ENCODE peak calls at places on chromosome 21, in nine cellular contexts. R is iPS DF 6.9; P is effector memory CD4-positive, alpha-beta T cell; E is CD8-positive, alpha-beta memory T cell; B is IMR-90; D is H9; J is upper lobe of right lung; G is colonic mucosa; T is foreskin keratinocyte. U is an unnamed sample.

GRCh38 chr21:34968414-34969333 is 80.4 kb downstream of the RUNX1 start:
- DNase-seq in B (no peak), P (no peak), E (no peak), D (no peak), G (no peak), R (no peak), J (no peak), T (no peak), U (no peak)

GRCh38 chr21:29613021-29613420 is 314.3 kb downstream of the BACH1 start:
- DNase-seq in B (peak; percentile 10), R (no peak), J (no peak), G (no peak), P (no peak), D (no peak), E (no peak), T (no peak), U (no peak)

GRCh38 chr21:36710729-36711048 is 11.8 kb downstream of the SIM2 start:
- DNase-seq in D (no peak), T (no peak), P (no peak), B (no peak), E (peak; percentile 8), G (no peak), J (peak; percentile 62), R (no peak), U (no peak)

GRCh38 chr21:35168702-35169101 is 119.6 kb upstream of the RUNX1 start:
- DNase-seq in E (no peak), T (no peak), G (no peak), J (no peak), P (no peak), B (no peak), R (no peak), D (no peak), U (no peak)

GRCh38 chr21:28485301-28486022 is 507.2 kb downstream of the LTN1 start:
- DNase-seq in R (no peak), T (no peak), G (no peak), J (no peak), D (no peak), P (no peak), B (peak; percentile 80), E (no peak), U (peak; percentile 2)

GRCh38 chr21:35377505-35378090 is 328.5 kb upstream of the RUNX1 start:
- DNase-seq in G (no peak), J (no peak), P (no peak), D (no peak), T (no peak), E (no peak), R (no peak), B (no peak), U (no peak)

GRCh38 chr21:29104239-29104708 is 26.2 kb upstream of the MAP3K7CL start:
- DNase-seq in G (no peak), P (no peak), B (peak; percentile 30), R (no peak), J (no peak), E (no peak), D (no peak), T (no peak), U (no peak)

GRCh38 chr21:19490481-19490880 is 1086.9 kb upstream of the TMPRSS15 start:
- DNase-seq in R (no peak), E (no peak), B (no peak), J (no peak), G (no peak), T (no peak), D (no peak), P (no peak), U (no peak)

GRCh38 chr21:31509108-31510017 is 150.1 kb upstream of the SOD1 start:
- DNase-seq in T (peak; percentile 64), P (peak; percentile 16), G (peak; percentile 47), B (no peak), R (peak; percentile 37), J (no peak), D (peak; percentile 78), E (peak; percentile 61), U (no peak)

GRCh38 chr21:15003463-15004135 is 61.2 kb downstream of the NRIP1 start:
- DNase-seq in R (no peak), J (no peak), B (no peak), P (no peak), G (no peak), D (no peak), T (no peak), E (no peak), U (no peak)

GRCh38 chr21:36589352-36589971 is 109.5 kb upstream of the SIM2 start:
- DNase-seq in T (no peak), E (no peak), J (no peak), P (no peak), R (peak; percentile 11), D (peak; percentile 49), G (peak; percentile 39), B (peak; percentile 27), U (no peak)

GRCh38 chr21:30206551-30207251 is 9.2 kb downstream of the CLDN8 start:
- DNase-seq in E (no peak), J (no peak), B (no peak), G (no peak), R (no peak), P (no peak), T (peak; percentile 66), D (no peak), U (no peak)

GRCh38 chr21:31558839-31559367 is 100.6 kb upstream of the SOD1 start:
- DNase-seq in D (peak; percentile 97), J (peak; percentile 86), P (peak; percentile 54), R (peak; percentile 88), B (peak; percentile 76), T (peak; percentile 88), G (peak; percentile 88), E (peak; percentile 84), U (peak; percentile 30)

GRCh38 chr21:34702341-34702807 is 33.6 kb downstream of the CLIC6 start:
- DNase-seq in D (no peak), J (no peak), B (peak; percentile 98), T (peak; percentile 79), R (no peak), P (no peak), E (no peak), G (no peak), U (peak; percentile 90)

GRCh38 chr21:32070693-32071330 is 198.0 kb downstream of the HUNK start:
- DNase-seq in P (no peak), D (no peak), E (no peak), T (no peak), B (no peak), R (no peak), G (no peak), J (no peak), U (no peak)

GRCh38 chr21:29265690-29266479 is 32.8 kb upstream of the BACH1 start:
- DNase-seq in P (no peak), J (no peak), R (no peak), D (no peak), E (no peak), G (no peak), B (no peak), T (no peak), U (no peak)

GRCh38 chr21:34715985-34716596 is 47.3 kb downstream of the CLIC6 start:
- DNase-seq in T (no peak), D (no peak), R (no peak), B (no peak), J (no peak), G (no peak), E (no peak), P (no peak), U (no peak)

GRCh38 chr21:15850645-15851044 is 120.9 kb downstream of the USP25 start:
- DNase-seq in R (no peak), P (no peak), J (no peak), T (no peak), D (no peak), B (peak; percentile 72), E (no peak), G (no peak), U (no peak)

GRCh38 chr21:35410656-35411055 is 361.6 kb upstream of the RUNX1 start:
- DNase-seq in B (no peak), P (no peak), D (no peak), G (no peak), J (no peak), E (no peak), T (no peak), R (no peak), U (no peak)

GRCh38 chr21:15057290-15057689 is 7.5 kb downstream of the NRIP1 start:
- DNase-seq in D (peak; percentile 37), P (no peak), J (no peak), G (peak; percentile 62), T (no peak), B (no peak), E (no peak), R (no peak), U (no peak)

GRCh38 chr21:41705546-41706262 is 61.1 kb downstream of the RIPK4 start:
- DNase-seq in E (no peak), J (no peak), D (no peak), T (no peak), R (no peak), B (no peak), G (no peak), P (no peak), U (no peak)
- H3K27ac ChIP-seq in E (no peak overlapping the region), J (no peak overlapping the region), D (no peak overlapping the region), T (no peak overlapping the region), R (no peak overlapping the region), B (no peak overlapping the region), G (peak overlapping the region; percentile 78), P (no peak overlapping the region), U (no peak overlapping the region)

DNA sequence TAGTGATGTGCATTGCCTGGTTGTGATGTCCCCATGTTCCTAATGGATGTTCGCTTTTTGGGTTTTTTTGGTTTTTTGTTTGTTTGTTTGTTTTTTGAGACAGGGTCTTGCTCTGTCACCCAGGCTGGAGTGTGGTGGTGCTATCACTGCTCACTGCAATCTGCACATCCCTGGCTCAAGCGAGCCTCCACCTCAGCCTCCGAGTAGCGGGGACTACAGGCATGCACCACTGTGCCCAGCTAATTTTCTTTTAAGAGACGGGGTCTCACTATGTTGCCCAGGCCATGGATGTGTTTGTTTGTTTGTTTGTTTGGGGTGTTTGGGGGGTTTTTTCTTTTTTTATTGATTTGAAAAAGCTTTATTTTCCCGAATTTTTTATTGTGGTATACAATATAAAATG is 2.1 kb downstream of the COL6A2 start:
- DNase-seq in R (no peak), T (no peak), J (peak; percentile 17), E (no peak), P (no peak), D (no peak), B (no peak), G (no peak), U (no peak)
- H3K27ac ChIP-seq in R (no peak overlapping the region), T (no peak overlapping the region), J (no peak overlapping the region), E (no peak overlapping the region), P (no peak overlapping the region), D (no peak overlapping the region), B (peak overlapping the region; percentile 58), G (peak overlapping the region; percentile 75), U (no peak overlapping the region)

DNA sequence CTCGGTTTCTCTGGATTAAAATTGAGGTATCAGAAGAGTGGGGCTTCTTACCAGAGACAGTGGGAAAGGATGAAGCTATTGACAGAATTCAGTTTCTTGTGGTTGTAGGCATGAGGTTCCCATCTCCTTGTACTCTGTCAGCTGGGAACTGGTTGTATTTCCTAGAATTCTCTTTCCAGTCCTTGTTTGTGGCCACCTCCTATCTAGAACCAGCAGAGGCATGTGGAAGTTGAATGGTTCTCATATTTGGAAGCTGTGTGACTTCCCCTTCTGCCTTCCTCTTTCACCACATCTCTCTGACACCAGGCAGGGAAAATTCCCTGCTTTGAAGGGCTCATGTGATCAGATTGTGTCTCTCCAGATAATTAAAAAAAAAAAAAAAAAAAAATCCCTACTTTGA is 457.7 kb upstream of the ADAMTS5 start:
- DNase-seq in J (no peak), P (no peak), B (peak; percentile 34), E (no peak), R (no peak), G (no peak), T (peak; percentile 36), D (no peak), U (no peak)
- H3K27ac ChIP-seq in J (no peak overlapping the region), P (no peak overlapping the region), B (no peak overlapping the region), E (no peak overlapping the region), R (no peak overlapping the region), G (no peak overlapping the region), T (no peak overlapping the region), D (peak overlapping the region; percentile 25), U (no peak overlapping the region)

GRCh38 chr21:33135925-33136324 is 66.0 kb downstream of the OLIG1 start:
- DNase-seq in R (no peak), J (no peak), G (no peak), B (no peak), D (no peak), P (no peak), E (no peak), T (no peak), U (no peak)
- H3K27ac ChIP-seq in R (no peak overlapping the region), J (no peak overlapping the region), G (no peak overlapping the region), B (no peak overlapping the region), D (no peak overlapping the region), P (no peak overlapping the region), E (no peak overlapping the region), T (no peak overlapping the region), U (no peak overlapping the region)

U was measured in AG04450.